ENCODE peak calls at places on chromosomes 6 and 20, in nine cellular contexts. H is A549; P is small intestine; E is mucosa of descending colon; X is neural progenitor cell; Z is tibial artery; Y is vagina; V is lower lobe of right lung; L is CD8-positive, alpha-beta memory T cell. S is an unnamed sample.

GRCh38 chr6:41466437-41466990 is 79.7 kb upstream of the FOXP4 start:
- DNase-seq in L (no peak), Y (no peak), Z (no peak), X (no peak), P (no peak), H (no peak), E (no peak), V (no peak), S (no peak)

GRCh38 chr6:80641591-80641990 is 535.1 kb downstream of the BCKDHB start:
- DNase-seq in L (no peak), Y (no peak), X (no peak), H (no peak), V (no peak), E (no peak), Z (no peak), P (no peak), S (no peak)

GRCh38 chr6:115932481-115932880 is 128.2 kb downstream of the FRK start:
- DNase-seq in P (no peak), E (no peak), Y (no peak), L (no peak), V (no peak), Z (no peak), X (no peak), H (no peak), S (no peak)

GRCh38 chr6:156886409-156886808 is 109.2 kb downstream of the ARID1B start:
- DNase-seq in X (no peak), H (no peak), P (peak; percentile 73), Z (no peak), E (no peak), L (no peak), Y (no peak), V (no peak), S (no peak)

GRCh38 chr6:111477481-111477938 is 5.5 kb downstream of the REV3L start:
- DNase-seq in V (no peak), E (no peak), H (no peak), Z (no peak), P (no peak), Y (no peak), X (no peak), L (no peak), S (no peak)

GRCh38 chr20:16573011-16573965 is at the start of gene KIF16B:
- DNase-seq in E (peak; percentile 95), H (peak; percentile 85), X (peak; percentile 97), V (peak; percentile 94), Y (peak; percentile 93), P (peak; percentile 93), Z (peak; percentile 90), L (peak; percentile 75), S (peak; percentile 71)

GRCh38 chr20:20365593-20365992 is 2.3 kb upstream of the INSM1 start:
- DNase-seq in E (no peak), Y (no peak), H (no peak), P (no peak), V (no peak), Z (no peak), X (no peak), L (no peak), S (no peak)

GRCh38 chr6:129725341-129725740 is 15.4 kb upstream of the ARHGAP18 start:
- DNase-seq in Z (no peak), Y (no peak), L (no peak), V (no peak), H (no peak), E (no peak), P (no peak), X (no peak), S (no peak)

GRCh38 chr6:10478187-10479040 is 42.7 kb upstream of the GCNT2 start:
- DNase-seq in V (no peak), E (peak; percentile 32), Y (no peak), H (peak; percentile 39), L (no peak), X (peak; percentile 52), Z (no peak), P (peak; percentile 46), S (peak; percentile 13)

GRCh38 chr20:17586250-17586649 is 16.4 kb downstream of the DSTN start:
- DNase-seq in E (no peak), Y (no peak), V (no peak), Z (no peak), H (no peak), L (no peak), X (no peak), P (no peak), S (no peak)

GRCh38 chr6:71349976-71350615 is 61.5 kb downstream of the OGFRL1 start:
- DNase-seq in H (no peak), Y (no peak), V (no peak), X (no peak), E (peak; percentile 8), Z (peak; percentile 43), L (no peak), P (no peak), S (no peak)

GRCh38 chr6:125354649-125355048 is 52.9 kb upstream of the HDDC2 start:
- DNase-seq in Y (no peak), L (no peak), Z (no peak), E (no peak), V (no peak), X (no peak), P (no peak), H (no peak), S (no peak)

GRCh38 chr20:1390552-1391403 is 2.1 kb downstream of the FKBP1A start:
- DNase-seq in V (no peak), E (no peak), L (no peak), P (no peak), H (no peak), Z (no peak), Y (no peak), X (no peak), S (no peak)

GRCh38 chr6:121426686-121427085 is 8.8 kb upstream of the GJA1 start:
- DNase-seq in V (no peak), Z (no peak), X (no peak), L (no peak), H (no peak), E (no peak), P (no peak), Y (no peak), S (no peak)

GRCh38 chr6:83431545-83432165 is 804 bp upstream of the ME1 start:
- DNase-seq in P (peak; percentile 96), Y (no peak), V (no peak), L (no peak), H (no peak), Z (no peak), X (no peak), E (peak; percentile 87), S (no peak)

GRCh38 chr20:10603971-10604864 is 69.6 kb downstream of the JAG1 start:
- DNase-seq in P (no peak), V (no peak), E (peak; percentile 19), Y (no peak), H (peak; percentile 85), Z (peak; percentile 87), X (peak; percentile 91), L (no peak), S (no peak)

GRCh38 chr20:32524871-32525501 is 60.1 kb downstream of the NOL4L start:
- DNase-seq in X (no peak), P (peak; percentile 39), V (peak; percentile 68), Y (no peak), E (peak; percentile 52), Z (peak; percentile 77), H (no peak), L (no peak), S (no peak)
- H3K4me1 ChIP-seq in X (peaks cover 43% of the 10 kb centered on the region), P (no peaks in the 10 kb centered on the region), V (peaks cover 26% of the 10 kb centered on the region), Y (peaks cover 50% of the 10 kb centered on the region), E (peaks cover 4% of the 10 kb centered on the region), Z (peaks cover 10% of the 10 kb centered on the region), H (no peaks in the 10 kb centered on the region), L (peaks cover 90% of the 10 kb centered on the region), S (peaks cover 89% of the 10 kb centered on the region)

GRCh38 chr6:134175532-134176282 is 123.3 kb upstream of the SLC2A12 start:
- DNase-seq in V (peak; percentile 87), H (peak; percentile 34), Y (no peak), Z (peak; percentile 79), X (peak; percentile 82), E (peak; percentile 65), P (peak; percentile 71), L (no peak), S (no peak)
- H3K4me1 ChIP-seq in V (peaks cover 62% of the 10 kb centered on the region), H (peaks cover 48% of the 10 kb centered on the region), Y (peaks cover 52% of the 10 kb centered on the region), Z (peaks cover 21% of the 10 kb centered on the region), X (peaks cover 4% of the 10 kb centered on the region), E (peaks cover 7% of the 10 kb centered on the region), P (no peaks in the 10 kb centered on the region), L (peaks cover 42% of the 10 kb centered on the region), S (peaks cover 58% of the 10 kb centered on the region)

DNA sequence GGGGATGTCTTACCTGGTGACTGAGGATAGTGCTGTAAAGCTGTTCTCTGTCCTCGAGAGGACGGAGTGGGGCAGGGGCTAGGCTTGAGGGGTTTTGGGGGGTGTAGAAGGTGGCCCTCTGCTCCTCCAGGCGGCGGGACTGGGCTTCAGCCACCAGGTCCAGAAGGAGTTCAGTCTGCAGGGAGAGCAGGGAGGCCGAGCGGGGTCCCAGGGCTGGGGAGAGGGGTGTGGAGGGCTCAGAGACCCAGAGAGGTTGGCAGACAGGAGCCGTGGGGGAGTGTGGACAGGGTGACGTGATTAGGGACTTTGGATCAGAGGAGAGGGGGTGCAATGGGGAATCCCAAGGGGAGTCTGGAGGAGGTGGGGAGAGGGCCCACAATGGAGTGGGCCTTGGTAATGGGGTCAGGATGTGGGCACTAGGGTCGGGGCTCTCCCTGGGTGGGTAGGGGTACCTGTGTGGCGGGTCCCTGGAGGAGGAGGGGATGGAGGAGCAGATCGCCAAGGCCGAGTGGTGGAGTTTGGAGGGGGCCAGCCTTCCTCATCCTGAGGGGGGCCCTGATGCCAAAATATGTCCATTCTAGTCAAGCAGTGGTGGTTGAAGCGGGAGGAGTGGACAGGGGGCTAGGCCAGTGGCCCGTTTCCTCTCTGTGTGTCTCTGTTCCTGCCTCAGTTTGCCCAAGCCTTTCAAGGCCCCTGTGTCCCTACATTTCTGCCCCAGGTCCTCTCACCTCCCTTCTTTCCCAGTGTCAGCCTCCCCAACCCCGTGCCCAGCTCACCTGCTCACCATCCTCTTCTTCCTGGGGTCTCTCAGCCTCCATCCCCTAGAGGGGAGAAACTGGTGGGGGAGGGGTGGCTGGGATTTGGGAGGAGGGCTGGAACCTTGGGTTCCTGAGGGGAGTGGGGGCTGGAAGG is 491 bp downstream of the GPSM3 start:
- DNase-seq in V (no peak), P (no peak), E (no peak), Z (no peak), Y (no peak), X (no peak), H (no peak), L (no peak), S (no peak)
- H3K4me1 ChIP-seq in V (peaks cover 73% of the 10 kb centered on the region), P (peaks cover 10% of the 10 kb centered on the region), E (peaks cover 31% of the 10 kb centered on the region), Z (peaks cover 39% of the 10 kb centered on the region), Y (peaks cover 68% of the 10 kb centered on the region), X (peaks cover 29% of the 10 kb centered on the region), H (peaks cover 33% of the 10 kb centered on the region), L (peaks cover 55% of the 10 kb centered on the region), S (peaks cover 55% of the 10 kb centered on the region)

GRCh38 chr20:4950437-4950836 is 50.9 kb downstream of the SLC23A2 start:
- DNase-seq in H (no peak), L (no peak), X (no peak), E (no peak), V (no peak), Z (no peak), P (no peak), Y (no peak), S (no peak)

GRCh38 chr20:4949833-4950178 is 51.5 kb downstream of the SLC23A2 start:
- DNase-seq in Y (no peak), P (no peak), Z (no peak), E (peak; percentile 53), X (peak; percentile 51), H (peak; percentile 60), V (no peak), L (no peak), S (peak; percentile 32)

GRCh38 chr20:4952229-4952628 is 49.1 kb downstream of the SLC23A2 start:
- DNase-seq in Z (no peak), L (no peak), X (no peak), Y (no peak), P (no peak), H (no peak), V (no peak), E (no peak), S (no peak)

GRCh38 chr20:4951299-4951698 is 50.0 kb downstream of the SLC23A2 start:
- DNase-seq in Z (peak; percentile 51), Y (no peak), H (peak; percentile 41), P (no peak), E (no peak), X (no peak), V (no peak), L (no peak), S (no peak)

GRCh38 chr20:4950841-4951240 is 50.5 kb downstream of the SLC23A2 start:
- DNase-seq in V (no peak), Z (no peak), E (no peak), X (no peak), P (no peak), H (no peak), L (no peak), Y (no peak), S (no peak)
- H3K4me1 ChIP-seq in V (peaks cover 17% of the 10 kb centered on the region), Z (peaks cover 6% of the 10 kb centered on the region), E (no peaks in the 10 kb centered on the region), X (no peaks in the 10 kb centered on the region), P (peaks cover 1% of the 10 kb centered on the region), H (peaks cover 28% of the 10 kb centered on the region), L (peaks cover 3% of the 10 kb centered on the region), Y (peaks cover 52% of the 10 kb centered on the region), S (peaks cover 6% of the 10 kb centered on the region)